ENCODE peak calls at places on chromosomes 5 and 9, in eight cellular contexts. Y, E, B, N, L, V, O and U are unnamed samples.

GRCh38 chr9:19677929-19678328 is 110.9 kb downstream of the SLC24A2 start:
- DNase-seq in V (no peak), Y (no peak), E (no peak), N (no peak), B (no peak), O (no peak), L (no peak), U (no peak)

GRCh38 chr5:177301503-177302165 is 1.9 kb downstream of the RAB24 start:
- DNase-seq in V (no peak), E (no peak), B (peak; percentile 30), L (no peak), O (no peak), N (peak; percentile 86), Y (no peak), U (no peak)

GRCh38 chr9:91740713-91741112 is 209.3 kb downstream of the ROR2 start:
- DNase-seq in B (peak; percentile 81), L (no peak), V (peak; percentile 41), N (peak; percentile 58), O (no peak), E (no peak), Y (peak; percentile 64), U (no peak)

GRCh38 chr5:138936-139335 is 47.0 kb downstream of the PLEKHG4B start:
- DNase-seq in O (no peak), L (no peak), Y (no peak), E (no peak), N (no peak), B (no peak), V (no peak), U (no peak)

GRCh38 chr5:139474815-139475791 is 4.3 kb downstream of the SMIM33 start:
- DNase-seq in O (no peak), N (peak; percentile 39), E (no peak), V (no peak), L (no peak), B (peak; percentile 81), Y (no peak), U (no peak)

GRCh38 chr9:5715548-5716127 is 86.7 kb downstream of the RIC1 start:
- DNase-seq in O (no peak), N (no peak), E (no peak), V (no peak), B (no peak), Y (no peak), L (no peak), U (no peak)

GRCh38 chr5:172447646-172448365 is 6.5 kb downstream of the SH3PXD2B start:
- DNase-seq in Y (no peak), B (no peak), O (no peak), V (no peak), L (no peak), N (no peak), E (no peak), U (no peak)

GRCh38 chr5:94310870-94311269 is 307.5 kb downstream of the KIAA0825 start:
- DNase-seq in Y (no peak), B (no peak), N (no peak), E (no peak), L (no peak), V (no peak), O (no peak), U (no peak)

GRCh38 chr5:77424921-77425320 is 67.2 kb downstream of the WDR41 start:
- DNase-seq in O (no peak), Y (no peak), E (no peak), B (no peak), V (no peak), N (no peak), L (no peak), U (no peak)
- H3K4me3 ChIP-seq in O (no peak overlapping the region), Y (no peak overlapping the region), E (no peak overlapping the region), B (no peak overlapping the region), V (no peak overlapping the region), N (no peak overlapping the region), L (no peak overlapping the region), U (no peak overlapping the region)

GRCh38 chr9:4497855-4498254 is 7.6 kb downstream of the SLC1A1 start:
- DNase-seq in O (peak; percentile 58), N (no peak), E (no peak), L (no peak), B (peak; percentile 81), V (no peak), Y (no peak), U (no peak)

GRCh38 chr9:4495537-4495936 is 5.3 kb downstream of the SLC1A1 start:
- DNase-seq in B (no peak), N (no peak), L (no peak), Y (no peak), O (peak; percentile 47), V (no peak), E (no peak), U (no peak)

GRCh38 chr9:4496497-4496896 is 6.2 kb downstream of the SLC1A1 start:
- DNase-seq in V (no peak), L (no peak), O (no peak), N (no peak), B (no peak), E (no peak), Y (no peak), U (no peak)

GRCh38 chr9:4499917-4500316 is 9.6 kb downstream of the SLC1A1 start:
- DNase-seq in B (no peak), N (no peak), V (no peak), E (no peak), O (no peak), L (no peak), Y (no peak), U (no peak)

GRCh38 chr9:4497395-4497794 is 7.1 kb downstream of the SLC1A1 start:
- DNase-seq in Y (no peak), N (no peak), E (no peak), L (no peak), V (no peak), O (no peak), B (no peak), U (no peak)
- TF ChIP-seq CTCF in Y (no peak), N (no peak), E (no peak), L (no peak), V (no peak), O (no peak), B (no peak), U (no peak)

DNA sequence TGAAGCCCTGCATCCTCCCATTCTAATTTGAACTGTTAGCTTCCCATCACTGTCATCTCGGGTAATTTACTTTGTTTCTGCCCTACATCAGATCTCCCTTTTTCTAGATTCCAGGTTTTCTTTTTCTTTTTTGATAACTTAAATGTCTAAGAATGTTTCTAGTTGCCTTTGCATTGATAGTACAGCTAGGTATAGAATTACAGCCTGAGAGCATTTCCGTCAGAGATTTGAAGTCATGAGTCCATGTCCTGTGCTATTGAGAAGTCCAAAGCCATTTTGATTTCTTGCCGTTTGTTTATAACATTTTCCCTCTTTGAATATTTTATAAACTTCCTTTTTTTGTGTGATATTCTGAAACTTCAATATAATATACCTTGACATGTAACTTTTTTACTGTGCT is 5.3 kb downstream of the TENT2 start:
- DNase-seq in L (no peak), Y (no peak), V (no peak), O (no peak), N (no peak), E (no peak), B (no peak), U (no peak)
- H3K4me3 ChIP-seq in L (no peak overlapping the region), Y (no peak overlapping the region), V (no peak overlapping the region), O (no peak overlapping the region), N (no peak overlapping the region), E (no peak overlapping the region), B (no peak overlapping the region), U (no peak overlapping the region)

GRCh38 chr5:129899454-129899853 is 4.8 kb upstream of the CHSY3 start:
- DNase-seq in O (no peak), V (no peak), N (no peak), Y (no peak), E (no peak), L (no peak), B (peak; percentile 54), U (no peak)
- TF ChIP-seq CTCF in O (no peak), V (peak; percentile 40), N (peak; percentile 22), Y (peak; percentile 72), E (peak; percentile 27), L (peak; percentile 54), B (peak; percentile 29), U (peak; percentile 32)